ENCODE peak calls at places on chromosome 18, in eight cellular contexts. D, A, B, P, J, T, S and W are unnamed samples.

GRCh38 chr18:74116628-74117554 is 30.7 kb downstream of the FBXO15 start:
- DNase-seq in D (no peak), A (no peak), B (peak), P (no peak), J (peak), T (no peak), S (peak), W (no peak)

GRCh38 chr18:43662657-43663056 is 385.4 kb upstream of the SYT4 start:
- DNase-seq in D (no peak), A (no peak), B (no peak), P (no peak), J (no peak), T (no peak), S (peak), W (no peak)

GRCh38 chr18:37322497-37323035 is 243.0 kb downstream of the CELF4 start:
- DNase-seq in D (no peak), A (no peak), B (peak), P (no peak), J (peak), T (peak), S (peak), W (no peak)

GRCh38 chr18:47254341-47254939 is 3.0 kb upstream of the SKOR2 start:
- DNase-seq in D (peak), A (peak), B (no peak), P (no peak), J (no peak), T (no peak), S (peak), W (no peak)

GRCh38 chr18:11752116-11752911 is 63.2 kb downstream of the GNAL start:
- DNase-seq in D (no peak), A (no peak), B (no peak), P (no peak), J (no peak), T (no peak), S (peak), W (no peak)

GRCh38 chr18:7789853-7790552 is 222.9 kb downstream of the PTPRM start:
- DNase-seq in D (no peak), A (no peak), B (no peak), P (no peak), J (peak), T (no peak), S (peak), W (no peak)

GRCh38 chr18:10312316-10313015 is 142.0 kb upstream of the APCDD1 start:
- DNase-seq in D (no peak), A (no peak), B (no peak), P (no peak), J (no peak), T (no peak), S (no peak), W (no peak)

GRCh38 chr18:50298443-50299284 is 11.2 kb upstream of the CXXC1 start:
- DNase-seq in D (no peak), A (no peak), B (no peak), P (no peak), J (no peak), T (no peak), S (no peak), W (no peak)

GRCh38 chr18:43751203-43751602 is 473.9 kb upstream of the SYT4 start:
- DNase-seq in D (no peak), A (no peak), B (no peak), P (no peak), J (no peak), T (no peak), S (no peak), W (no peak)

GRCh38 chr18:31451625-31452024 is 4.1 kb downstream of the DSG3 start:
- DNase-seq in D (no peak), A (no peak), B (no peak), P (no peak), J (no peak), T (no peak), S (no peak), W (no peak)

GRCh38 chr18:45014047-45014501 is 333.4 kb downstream of the SETBP1 start:
- DNase-seq in D (no peak), A (no peak), B (no peak), P (no peak), J (no peak), T (no peak), S (peak), W (no peak)

GRCh38 chr18:39871976-39872375 is 2083.1 kb upstream of the PIK3C3 start:
- DNase-seq in D (no peak), A (no peak), B (no peak), P (no peak), J (no peak), T (no peak), S (no peak), W (no peak)

GRCh38 chr18:56402872-56403516 is 235.4 kb downstream of the TXNL1 start:
- DNase-seq in D (no peak), A (no peak), B (no peak), P (peak), J (no peak), T (no peak), S (peak), W (no peak)

GRCh38 chr18:70985948-70986347 is 697.1 kb downstream of the SOCS6 start:
- DNase-seq in D (no peak), A (no peak), B (no peak), P (no peak), J (no peak), T (no peak), S (no peak), W (no peak)

GRCh38 chr18:12032786-12033642 is 51.7 kb downstream of the IMPA2 start:
- DNase-seq in D (no peak), A (no peak), B (no peak), P (no peak), J (no peak), T (no peak), S (peak), W (no peak)

GRCh38 chr18:54828290-54828871 is at the start of gene RAB27B:
- DNase-seq in D (peak), A (peak), B (peak), P (peak), J (peak), T (peak), S (peak), W (peak)

GRCh38 chr18:35117951-35118411 is 76.8 kb downstream of the MAPRE2 start:
- DNase-seq in D (no peak), A (no peak), B (no peak), P (peak), J (no peak), T (peak), S (peak), W (no peak)

GRCh38 chr18:43680096-43680495 is 402.8 kb upstream of the SYT4 start:
- DNase-seq in D (no peak), A (no peak), B (no peak), P (no peak), J (no peak), T (no peak), S (peak), W (no peak)

DNA sequence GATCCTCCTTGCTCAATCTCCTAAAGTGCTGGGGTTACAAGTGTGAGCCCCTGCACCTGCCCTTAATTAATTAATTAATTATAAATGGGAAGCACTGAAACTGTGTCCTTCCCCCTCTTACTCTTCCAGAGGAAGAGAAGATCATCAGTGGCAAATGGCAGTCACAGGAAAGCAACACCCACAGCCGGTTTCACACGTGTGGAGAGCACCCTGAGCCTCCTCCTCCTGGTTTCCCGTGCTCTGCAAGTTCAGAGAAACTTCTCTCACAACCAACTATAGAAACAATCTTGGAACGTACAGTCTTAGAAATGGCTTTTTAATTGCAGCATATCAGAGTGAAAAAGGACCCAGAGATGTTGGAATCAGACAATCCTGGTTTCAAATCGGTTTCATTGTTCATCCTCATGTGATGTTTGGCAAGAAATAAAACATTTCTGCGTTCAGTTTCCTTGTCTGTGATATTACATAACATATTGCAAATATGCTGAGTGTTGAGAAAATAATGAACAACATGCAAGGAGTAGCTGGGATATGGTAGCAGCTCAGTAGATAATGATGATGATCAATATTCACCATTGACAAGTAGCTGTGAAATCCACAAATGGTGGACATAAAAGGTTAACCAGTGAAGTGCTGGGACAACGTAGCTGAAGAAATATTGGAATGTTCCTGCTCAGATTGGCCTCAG is 141.0 kb upstream of the KCTD1 start:
- DNase-seq in D (no peak), A (no peak), B (no peak), P (no peak), J (no peak), T (no peak), S (no peak), W (no peak)
- H3K27ac ChIP-seq in D (no peak), A (no peak), B (no peak), P (no peak), J (no peak), T (no peak), S (no peak), W (no peak)

DNA sequence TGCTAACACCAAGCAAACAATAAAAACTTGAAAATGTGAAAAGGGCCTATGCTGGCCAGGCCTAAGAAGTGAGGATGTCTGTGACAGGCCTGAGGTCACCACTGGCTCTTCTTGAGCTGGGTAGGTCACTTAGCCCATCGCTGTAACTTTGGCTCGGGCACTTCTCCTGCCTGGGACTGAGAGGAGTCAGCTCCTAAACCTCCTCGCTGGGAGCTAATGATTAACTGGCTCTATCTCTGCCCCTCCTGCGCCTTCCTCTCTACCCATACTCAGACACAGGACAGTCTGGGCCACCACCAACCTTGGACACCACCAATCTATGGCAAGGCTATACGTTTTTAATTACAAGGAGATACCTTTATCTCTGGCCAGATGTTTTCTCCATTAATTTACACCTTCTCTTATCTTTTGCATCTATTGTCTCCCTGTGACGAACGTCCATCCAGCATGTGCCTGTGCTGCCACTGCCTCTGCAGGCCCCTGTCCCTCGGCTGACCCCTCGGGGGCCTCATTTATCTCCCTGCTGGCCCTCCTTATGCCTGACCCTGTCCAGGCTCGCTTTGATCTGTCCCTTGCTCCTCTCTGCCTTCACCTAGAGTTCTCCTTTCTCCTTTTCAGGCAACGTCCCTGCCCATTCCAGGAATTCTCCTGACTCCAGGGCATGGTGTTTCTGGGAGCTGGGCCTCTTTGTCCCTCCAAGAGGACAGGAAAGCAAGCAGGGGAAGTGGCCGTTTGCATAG is 149.1 kb upstream of the GATA6 start:
- DNase-seq in D (no peak), A (no peak), B (peak), P (no peak), J (no peak), T (no peak), S (no peak), W (no peak)
- TF ChIP-seq CTCF in D (no peak), A (no peak), B (no peak), P (no peak), J (no peak), T (no peak), S (no peak), W (no peak)

GRCh38 chr18:58796205-58796604 is 68.5 kb upstream of the ZNF532 start:
- DNase-seq in D (no peak), A (no peak), B (no peak), P (no peak), J (no peak), T (no peak), S (no peak), W (no peak)
- H3K4me3 ChIP-seq in D (no peak), A (no peak), B (no peak), P (no peak), J (no peak), T (no peak), S (no peak), W (no peak)

DNA sequence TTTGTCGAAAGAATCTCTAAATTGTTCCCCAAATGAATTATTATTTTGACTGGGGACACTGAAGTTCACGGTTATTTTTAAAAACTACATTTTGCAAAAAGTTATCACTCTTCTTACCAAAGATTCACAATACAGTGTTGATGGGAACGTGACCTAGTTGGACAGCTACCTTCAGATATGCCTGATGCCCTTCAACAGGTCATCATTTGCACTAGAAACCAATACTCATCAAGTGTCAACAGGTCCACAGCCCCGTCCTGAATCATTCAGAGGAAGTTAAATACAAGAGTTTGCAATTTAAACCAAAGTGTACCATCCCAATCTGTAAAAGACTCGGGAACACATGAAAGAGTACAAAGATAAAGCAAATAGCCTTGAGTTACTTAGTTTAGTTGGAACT is 28.3 kb downstream of the BCL2 start:
- DNase-seq in D (no peak), A (no peak), B (no peak), P (no peak), J (no peak), T (no peak), S (no peak), W (no peak)
- H3K27ac ChIP-seq in D (no peak), A (no peak), B (no peak), P (peak), J (no peak), T (no peak), S (no peak), W (no peak)